ENCODE peak calls at places on chromosomes 12 and 14, in eight cellular contexts. B is neural progenitor cell; G is NCI-H1092 treated with DMSO at 0.1 percent for 48 hours; Q is NCI-H1694 treated with DMSO at 0.1 percent for 48 hours; Y is neuronal stem cell; Z is activated CD8-positive, alpha-beta memory T cell treated with anti-CD3 and anti-CD28 coated beads for 4 hours; F is fibroblast of pulmonary artery; O is left lobe of liver. X is an unnamed sample.

GRCh38 chr12:77572371-77572770 is 258.3 kb upstream of the NAV3 start:
- DNase-seq in B (no peak), Z (no peak), G (no peak), O (no peak), Q (no peak), Y (no peak), F (no peak), X (no peak)

GRCh38 chr12:13571035-13571434 is 374.5 kb downstream of the EMP1 start:
- DNase-seq in B (no peak), Q (no peak), Y (no peak), F (no peak), O (no peak), Z (no peak), G (no peak), X (no peak)

GRCh38 chr14:54138354-54139038 is 181.9 kb upstream of the BMP4 start:
- DNase-seq in G (no peak), Q (no peak), Y (no peak), F (no peak), O (peak), B (no peak), Z (no peak), X (no peak)

GRCh38 chr14:70684030-70684429 is 42.3 kb downstream of the TTC9 start:
- DNase-seq in F (no peak), Y (no peak), G (no peak), Z (no peak), O (no peak), B (no peak), Q (no peak), X (no peak)

GRCh38 chr12:85733441-85733840 is 102.8 kb downstream of the RASSF9 start:
- DNase-seq in O (no peak), Q (no peak), B (no peak), G (no peak), Y (no peak), Z (no peak), F (peak), X (no peak)

GRCh38 chr12:67068773-67069450 is 200.2 kb upstream of the CAND1 start:
- DNase-seq in Q (peak), Z (no peak), F (peak), O (no peak), Y (peak), G (peak), B (peak), X (peak)

GRCh38 chr12:84694111-84694510 is 218.5 kb downstream of the SLC6A15 start:
- DNase-seq in G (peak), Z (no peak), Q (peak), F (no peak), O (no peak), B (no peak), Y (no peak), X (no peak)

GRCh38 chr14:102729825-102730224 is 47.4 kb upstream of the TRAF3 start:
- DNase-seq in F (no peak), G (no peak), Q (no peak), Z (no peak), Y (no peak), B (no peak), O (no peak), X (no peak)

GRCh38 chr12:124236651-124237050 is 58.2 kb upstream of the RFLNA start:
- DNase-seq in Y (no peak), B (no peak), Q (no peak), O (no peak), G (no peak), Z (no peak), F (peak), X (no peak)

GRCh38 chr12:29792853-29793252 is 9.1 kb upstream of the TMTC1 start:
- DNase-seq in B (no peak), Z (no peak), O (no peak), Q (no peak), G (no peak), Y (no peak), F (no peak), X (no peak)

GRCh38 chr14:100864960-100865681 is 38.4 kb downstream of the RTL1 start:
- DNase-seq in Q (no peak), Y (no peak), F (no peak), O (no peak), G (no peak), Z (no peak), B (no peak), X (no peak)

X was measured in NCI-H82.